ENCODE peak calls at places on chromosomes 6 and 20, in five cellular contexts. D is HCT116, O is heart right ventricle, E is BE2C, W is heart left ventricle. K is an unnamed sample.

GRCh38 chr20:20364747-20365558 is 3.0 kb upstream of the INSM1 start:
- DNase-seq in D (no peak), O (no peak), E (no peak), W (no peak), K (no peak)

GRCh38 chr6:44859901-44860410 is 468.2 kb upstream of the RUNX2 start:
- DNase-seq in D (no peak), O (no peak), E (no peak), W (no peak), K (no peak)

GRCh38 chr6:19845271-19846046 is 8.3 kb downstream of the ID4 start:
- DNase-seq in D (no peak), O (no peak), E (no peak), W (no peak), K (no peak)

GRCh38 chr20:31560094-31560899 is 44.8 kb upstream of the ID1 start:
- DNase-seq in D (peak; percentile 59), O (peak; percentile 66), E (peak; percentile 78), W (peak; percentile 54), K (peak; percentile 85)

GRCh38 chr20:35714127-35714526 is 14.9 kb downstream of the ROMO1 start:
- DNase-seq in D (no peak), O (no peak), E (no peak), W (no peak), K (no peak)

GRCh38 chr6:118709859-118710350 is 58.5 kb upstream of the CEP85L start:
- DNase-seq in D (no peak), O (no peak), E (no peak), W (no peak), K (no peak)

GRCh38 chr6:15901141-15902115 is 227.5 kb upstream of the MYLIP start:
- DNase-seq in D (no peak), O (no peak), E (no peak), W (no peak), K (no peak)

GRCh38 chr6:11366183-11366933 is 133.9 kb upstream of the NEDD9 start:
- DNase-seq in D (no peak), O (no peak), E (no peak), W (no peak), K (no peak)

GRCh38 chr6:45378324-45378926 is 691 bp upstream of the SUPT3H start:
- DNase-seq in D (no peak), O (peak; percentile 45), E (no peak), W (peak; percentile 38), K (peak; percentile 50)

GRCh38 chr6:140850438-140850837 is 1282.3 kb upstream of the GJE1 start:
- DNase-seq in D (no peak), O (no peak), E (no peak), W (no peak), K (no peak)

GRCh38 chr6:139373154-139373927 is 1.1 kb downstream of the CITED2 start:
- DNase-seq in D (no peak), O (peak; percentile 71), E (peak; percentile 76), W (peak; percentile 60), K (peak; percentile 82)

GRCh38 chr20:35610833-35611427 is 4.7 kb upstream of the SPAG4 start:
- DNase-seq in D (no peak), O (no peak), E (no peak), W (no peak), K (no peak)

GRCh38 chr6:146315321-146316254 is 228.0 kb upstream of the RAB32 start:
- DNase-seq in D (no peak), O (no peak), E (no peak), W (no peak), K (no peak)

GRCh38 chr6:110233769-110234374 is 53.6 kb downstream of the CDC40 start:
- DNase-seq in D (no peak), O (no peak), E (no peak), W (no peak), K (no peak)

GRCh38 chr6:75143186-75143585 is 62.7 kb downstream of the COL12A1 start:
- DNase-seq in D (no peak), O (no peak), E (no peak), W (no peak), K (no peak)

GRCh38 chr6:41547799-41548097 is 1.6 kb downstream of the FOXP4 start:
- DNase-seq in D (no peak), O (no peak), E (no peak), W (no peak), K (no peak)

GRCh38 chr6:136886110-136886509 is 36.0 kb upstream of the SLC35D3 start:
- DNase-seq in D (no peak), O (no peak), E (no peak), W (no peak), K (no peak)

GRCh38 chr6:72552938-72553337 is 68.9 kb upstream of the KCNQ5 start:
- DNase-seq in D (no peak), O (no peak), E (no peak), W (no peak), K (no peak)

GRCh38 chr6:80523531-80523970 is 417.1 kb downstream of the BCKDHB start:
- DNase-seq in D (no peak), O (peak; percentile 11), E (no peak), W (peak; percentile 7), K (peak; percentile 45)

GRCh38 chr6:7112741-7113313 is 5.1 kb downstream of the RREB1 start:
- DNase-seq in D (no peak), O (peak; percentile 30), E (no peak), W (peak; percentile 30), K (no peak)

GRCh38 chr6:34142599-34142998 is 3.3 kb downstream of the GRM4 start:
- DNase-seq in D (no peak), O (no peak), E (no peak), W (no peak), K (peak; percentile 38)

GRCh38 chr6:35582315-35582714 is 69.6 kb upstream of the TULP1 start:
- DNase-seq in D (no peak), O (no peak), E (no peak), W (no peak), K (no peak)

GRCh38 chr6:16427124-16427523 is 188.7 kb downstream of the GMPR start:
- DNase-seq in D (no peak), O (no peak), E (no peak), W (no peak), K (no peak)

GRCh38 chr20:45038747-45039469 is 62.0 kb downstream of the KCNS1 start:
- DNase-seq in D (no peak), O (no peak), E (no peak), W (no peak), K (no peak)

GRCh38 chr6:1337791-1338190 is 25.9 kb downstream of the FOXQ1 start:
- DNase-seq in D (no peak), O (no peak), E (no peak), W (no peak), K (no peak)

GRCh38 chr6:44430322-44430721 is 42.8 kb downstream of the CDC5L start:
- DNase-seq in D (no peak), O (no peak), E (no peak), W (no peak), K (no peak)

GRCh38 chr20:32497589-32498224 is 87.4 kb downstream of the NOL4L start:
- DNase-seq in D (no peak), O (no peak), E (no peak), W (no peak), K (no peak)

GRCh38 chr6:34308483-34308882 is 59.7 kb upstream of the SMIM29 start:
- DNase-seq in D (no peak), O (no peak), E (no peak), W (no peak), K (no peak)

GRCh38 chr20:1389703-1390385 is 3.0 kb downstream of the FKBP1A start:
- DNase-seq in D (no peak), O (no peak), E (no peak), W (no peak), K (no peak)

GRCh38 chr6:114796576-114796975 is 453.8 kb upstream of the HS3ST5 start:
- DNase-seq in D (no peak), O (no peak), E (no peak), W (no peak), K (peak; percentile 10)

GRCh38 chr6:24969343-24969860 is 33.6 kb upstream of the RIPOR2 start:
- DNase-seq in D (no peak), O (no peak), E (no peak), W (no peak), K (no peak)

GRCh38 chr6:44841829-44842228 is 454.3 kb downstream of the CDC5L start:
- DNase-seq in D (no peak), O (no peak), E (no peak), W (no peak), K (no peak)

GRCh38 chr20:37053230-37053950 is 42.4 kb downstream of the RBL1 start:
- DNase-seq in D (no peak), O (no peak), E (no peak), W (no peak), K (no peak)

GRCh38 chr6:142381845-142382378 is 80.1 kb downstream of the ADGRG6 start:
- DNase-seq in D (no peak), O (no peak), E (no peak), W (no peak), K (no peak)

GRCh38 chr20:645318-646106 is 7.5 kb downstream of the SRXN1 start:
- DNase-seq in D (peak; percentile 41), O (peak; percentile 82), E (peak; percentile 67), W (peak; percentile 74), K (peak; percentile 76)

GRCh38 chr6:3061501-3061941 is 6.8 kb upstream of the RIPK1 start:
- DNase-seq in D (no peak), O (no peak), E (no peak), W (no peak), K (no peak)
- TF ChIP-seq CTCF in D (no peak), O (no peak), E (no peak), W (no peak), K (no peak)

GRCh38 chr20:3199206-3199605 is 5.3 kb downstream of the DDRGK1 start:
- DNase-seq in D (no peak), O (no peak), E (no peak), W (no peak), K (no peak)
- H3K36me3 ChIP-seq in D (peaks cover 35% of the 10 kb centered on the region), O (peaks cover 33% of the 10 kb centered on the region), E (peaks cover 33% of the 10 kb centered on the region), W (peaks cover 84% of the 10 kb centered on the region), K (peaks cover 75% of the 10 kb centered on the region)

DNA sequence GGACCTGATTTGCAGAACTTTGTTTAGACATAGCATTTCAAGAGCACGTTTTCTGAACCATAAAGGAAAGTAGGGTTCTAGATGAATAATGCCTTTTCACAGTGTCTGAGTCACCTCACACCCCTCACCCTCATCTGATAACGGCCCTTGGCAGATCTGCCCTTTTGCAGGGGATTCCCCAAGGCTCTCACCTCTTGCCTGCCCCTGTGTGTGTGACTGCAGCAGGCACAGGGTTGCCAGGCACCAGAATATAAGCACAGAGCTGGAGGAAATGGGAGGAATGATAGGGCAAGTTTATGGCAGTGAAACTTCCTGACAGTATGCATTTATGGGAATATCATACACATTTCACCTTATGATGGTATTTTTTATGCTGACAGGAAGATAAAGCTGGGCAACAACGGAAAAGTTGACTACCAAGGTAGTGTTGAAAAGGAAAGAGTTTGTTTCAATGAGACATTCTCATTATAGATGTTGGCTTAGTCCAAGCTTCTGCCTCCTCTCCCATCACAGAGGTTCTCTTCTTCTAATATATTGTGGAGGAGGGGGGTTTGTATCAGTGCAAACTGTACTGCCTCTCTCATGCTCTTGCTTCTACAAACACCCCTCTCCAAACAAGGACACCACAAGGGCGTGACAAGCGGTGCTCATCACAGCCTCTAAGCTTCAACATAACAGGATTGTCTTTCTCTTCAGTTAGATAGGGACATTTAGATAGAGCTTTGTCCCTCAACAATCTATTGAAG is 101.5 kb upstream of the BACH2 start:
- DNase-seq in D (no peak), O (no peak), E (no peak), W (no peak), K (no peak)
- TF ChIP-seq CTCF in D (no peak), O (no peak), E (no peak), W (no peak), K (no peak)

GRCh38 chr20:58813369-58813768 is 37.3 kb downstream of the GNAS-AS1 start:
- DNase-seq in D (no peak), O (no peak), E (no peak), W (no peak), K (no peak)
- H3K36me3 ChIP-seq in D (no peaks in the 10 kb centered on the region), O (no peaks in the 10 kb centered on the region), E (no peaks in the 10 kb centered on the region), W (no peaks in the 10 kb centered on the region), K (no peaks in the 10 kb centered on the region)

K was measured in lower lobe of right lung.